ENCODE peak calls at places on chromosomes 2 and 18, in four cellular contexts. One of them, this sample, is unnamed.
A peak's percentile ranks its signal among the peaks of the same experiment; 100 is the strongest.

GRCh38 chr2:109438773-109439191 is 175.0 kb downstream of the SEPTIN10 start:
- DNase-seq in right cardiac atrium: no peak
- DNase-seq in tibial nerve: no peak
- DNase-seq in activated CD4-positive, alpha-beta T cell treated with anti-CD3 and anti-CD28 coated beads, Interleukin-2, amount 50 U/mL, for 48 hours: no peak
- DNase-seq in this sample: no peak

GRCh38 chr2:100208375-100208774 is 66.0 kb upstream of the AFF3 start:
- DNase-seq in right cardiac atrium: no peak
- DNase-seq in tibial nerve: no peak
- DNase-seq in activated CD4-positive, alpha-beta T cell treated with anti-CD3 and anti-CD28 coated beads, Interleukin-2, amount 50 U/mL, for 48 hours: no peak
- DNase-seq in this sample: no peak

GRCh38 chr18:59900222-59901128 is 679 bp downstream of the PMAIP1 start:
- DNase-seq in right cardiac atrium: no peak
- DNase-seq in tibial nerve: no peak
- DNase-seq in activated CD4-positive, alpha-beta T cell treated with anti-CD3 and anti-CD28 coated beads, Interleukin-2, amount 50 U/mL, for 48 hours: peak; percentile 68
- DNase-seq in this sample: peak; percentile 27

GRCh38 chr2:99377879-99378278 is 40.7 kb downstream of the EIF5B start:
- DNase-seq in right cardiac atrium: no peak
- DNase-seq in tibial nerve: no peak
- DNase-seq in activated CD4-positive, alpha-beta T cell treated with anti-CD3 and anti-CD28 coated beads, Interleukin-2, amount 50 U/mL, for 48 hours: no peak
- DNase-seq in this sample: no peak

GRCh38 chr2:136008205-136008865 is 22.9 kb upstream of the DARS1 start:
- DNase-seq in right cardiac atrium: peak; percentile 64
- DNase-seq in tibial nerve: no peak
- DNase-seq in activated CD4-positive, alpha-beta T cell treated with anti-CD3 and anti-CD28 coated beads, Interleukin-2, amount 50 U/mL, for 48 hours: peak; percentile 69
- DNase-seq in this sample: no peak

GRCh38 chr18:48540329-48541025 is 1.6 kb downstream of the CTIF start:
- DNase-seq in right cardiac atrium: peak; percentile 82
- DNase-seq in tibial nerve: peak; percentile 55
- DNase-seq in activated CD4-positive, alpha-beta T cell treated with anti-CD3 and anti-CD28 coated beads, Interleukin-2, amount 50 U/mL, for 48 hours: peak; percentile 48
- DNase-seq in this sample: peak; percentile 70

GRCh38 chr2:12852135-12852534 is 135.4 kb downstream of the TRIB2 start:
- DNase-seq in right cardiac atrium: no peak
- DNase-seq in tibial nerve: no peak
- DNase-seq in activated CD4-positive, alpha-beta T cell treated with anti-CD3 and anti-CD28 coated beads, Interleukin-2, amount 50 U/mL, for 48 hours: no peak
- DNase-seq in this sample: no peak

GRCh38 chr18:2570772-2571199 is 519 bp downstream of the METTL4 start:
- DNase-seq in right cardiac atrium: peak; percentile 87
- DNase-seq in tibial nerve: peak; percentile 48
- DNase-seq in activated CD4-positive, alpha-beta T cell treated with anti-CD3 and anti-CD28 coated beads, Interleukin-2, amount 50 U/mL, for 48 hours: peak; percentile 72
- DNase-seq in this sample: peak; percentile 73

GRCh38 chr2:1219901-1220691 is 193.2 kb upstream of the TPO start:
- DNase-seq in right cardiac atrium: no peak
- DNase-seq in tibial nerve: no peak
- DNase-seq in activated CD4-positive, alpha-beta T cell treated with anti-CD3 and anti-CD28 coated beads, Interleukin-2, amount 50 U/mL, for 48 hours: no peak
- DNase-seq in this sample: no peak

GRCh38 chr2:184875911-184876310 is 277.6 kb downstream of the ZNF804A start:
- DNase-seq in right cardiac atrium: no peak
- DNase-seq in tibial nerve: no peak
- DNase-seq in activated CD4-positive, alpha-beta T cell treated with anti-CD3 and anti-CD28 coated beads, Interleukin-2, amount 50 U/mL, for 48 hours: no peak
- DNase-seq in this sample: no peak

GRCh38 chr2:74253937-74254336 is 55.5 kb downstream of the MTHFD2 start:
- DNase-seq in right cardiac atrium: no peak
- DNase-seq in tibial nerve: no peak
- DNase-seq in activated CD4-positive, alpha-beta T cell treated with anti-CD3 and anti-CD28 coated beads, Interleukin-2, amount 50 U/mL, for 48 hours: no peak
- DNase-seq in this sample: no peak

GRCh38 chr2:48844418-48845155 is 89.1 kb upstream of the LHCGR start:
- DNase-seq in right cardiac atrium: no peak
- DNase-seq in tibial nerve: no peak
- DNase-seq in activated CD4-positive, alpha-beta T cell treated with anti-CD3 and anti-CD28 coated beads, Interleukin-2, amount 50 U/mL, for 48 hours: no peak
- DNase-seq in this sample: no peak

GRCh38 chr18:22558945-22559385 is 141.2 kb upstream of the CTAGE1 start:
- DNase-seq in right cardiac atrium: peak; percentile 93
- DNase-seq in tibial nerve: no peak
- DNase-seq in activated CD4-positive, alpha-beta T cell treated with anti-CD3 and anti-CD28 coated beads, Interleukin-2, amount 50 U/mL, for 48 hours: no peak
- DNase-seq in this sample: peak; percentile 58

GRCh38 chr2:136212426-136213378 is 94.8 kb upstream of the CXCR4 start:
- DNase-seq in right cardiac atrium: no peak
- DNase-seq in tibial nerve: no peak
- DNase-seq in activated CD4-positive, alpha-beta T cell treated with anti-CD3 and anti-CD28 coated beads, Interleukin-2, amount 50 U/mL, for 48 hours: peak; percentile 25
- DNase-seq in this sample: no peak

GRCh38 chr2:127106457-127106997 is 427 bp downstream of the BIN1 start:
- DNase-seq in right cardiac atrium: peak; percentile 67
- DNase-seq in tibial nerve: no peak
- DNase-seq in activated CD4-positive, alpha-beta T cell treated with anti-CD3 and anti-CD28 coated beads, Interleukin-2, amount 50 U/mL, for 48 hours: peak; percentile 14
- DNase-seq in this sample: peak; percentile 49